ENCODE peak calls at places on chromosomes 2 and 18, in four cellular contexts. K, W, T and S are unnamed samples. For H3K4me1, H3K27me3 and H3K36me3, the result is how much of the 10 kb centered on the place peaks cover.

GRCh38 chr2:45276914-45277313 is 267.7 kb upstream of the SIX2 start:
- DNase-seq in K (no peak), W (peak), T (no peak), S (no peak)

GRCh38 chr18:22841840-22842239 is 91.3 kb upstream of the RBBP8 start:
- DNase-seq in K (peak), W (no peak), T (no peak), S (no peak)

GRCh38 chr2:47632754-47633153 is 150.2 kb upstream of the MSH6 start:
- DNase-seq in K (no peak), W (no peak), T (no peak), S (no peak)

GRCh38 chr18:75223687-75224347 is 13.2 kb downstream of the TSHZ1 start:
- DNase-seq in K (no peak), W (peak), T (no peak), S (no peak)

GRCh38 chr2:205056066-205056678 is 510.9 kb downstream of the PARD3B start:
- DNase-seq in K (no peak), W (no peak), T (no peak), S (no peak)

GRCh38 chr18:77143196-77143595 is 10.6 kb upstream of the MBP start:
- DNase-seq in K (peak), W (no peak), T (no peak), S (no peak)

GRCh38 chr2:203647579-203647978 is 58.9 kb upstream of the CD28 start:
- DNase-seq in K (no peak), W (no peak), T (no peak), S (no peak)

GRCh38 chr18:60021556-60021955 is 121.8 kb downstream of the PMAIP1 start:
- DNase-seq in K (no peak), W (no peak), T (no peak), S (no peak)

GRCh38 chr18:27136208-27136535 is 48.9 kb downstream of the CHST9 start:
- DNase-seq in K (peak), W (peak), T (no peak), S (no peak)

GRCh38 chr2:162244559-162245031 is 1.4 kb upstream of the FAP start:
- DNase-seq in K (peak), W (no peak), T (peak), S (no peak)

GRCh38 chr2:216501854-216502253 is 3.2 kb downstream of the RPL37A start:
- DNase-seq in K (no peak), W (no peak), T (no peak), S (no peak)

GRCh38 chr2:163462993-163463392 is 272.8 kb downstream of the FIGN start:
- DNase-seq in K (no peak), W (no peak), T (no peak), S (no peak)

GRCh38 chr2:3099860-3100234 is 277.8 kb downstream of the EIPR1 start:
- DNase-seq in K (no peak), W (no peak), T (no peak), S (no peak)

GRCh38 chr18:2874765-2875164 is 28.0 kb downstream of the EMILIN2 start:
- DNase-seq in K (no peak), W (no peak), T (no peak), S (no peak)

GRCh38 chr2:37330669-37331068 is 6.0 kb upstream of the PRKD3 start:
- DNase-seq in K (no peak), W (no peak), T (no peak), S (no peak)

GRCh38 chr2:154591294-154591693 is 107.2 kb upstream of the KCNJ3 start:
- DNase-seq in K (no peak), W (no peak), T (no peak), S (no peak)

GRCh38 chr2:205687018-205687956 is 5.0 kb downstream of the NRP2 start:
- DNase-seq in K (no peak), W (no peak), T (no peak), S (no peak)

GRCh38 chr2:241817126-241817820 is 8.3 kb downstream of the NEU4 start:
- DNase-seq in K (no peak), W (no peak), T (peak), S (no peak)

GRCh38 chr2:46656640-46657039 is 177.3 kb downstream of the TMEM247 start:
- DNase-seq in K (no peak), W (no peak), T (no peak), S (no peak)

GRCh38 chr2:155315768-155316167 is 617.3 kb downstream of the KCNJ3 start:
- DNase-seq in K (no peak), W (no peak), T (no peak), S (no peak)

GRCh38 chr2:179005976-179006375 is 44.0 kb downstream of the CCDC141 start:
- DNase-seq in K (no peak), W (no peak), T (no peak), S (no peak)

GRCh38 chr2:120685403-120686297 is 50.0 kb upstream of the GLI2 start:
- DNase-seq in K (no peak), W (no peak), T (no peak), S (no peak)

GRCh38 chr2:3127710-3128109 is 249.9 kb downstream of the EIPR1 start:
- DNase-seq in K (no peak), W (no peak), T (no peak), S (no peak)

GRCh38 chr2:68121873-68122679 is 35.6 kb upstream of the PNO1 start:
- DNase-seq in K (peak), W (peak), T (peak), S (peak)

GRCh38 chr18:62912885-62913284 is 197.5 kb downstream of the PHLPP1 start:
- DNase-seq in K (no peak), W (no peak), T (no peak), S (no peak)

GRCh38 chr2:29212009-29212408 is 96.8 kb downstream of the CLIP4 start:
- DNase-seq in K (no peak), W (peak), T (no peak), S (no peak)

GRCh38 chr18:79956276-79956675 is 4.8 kb upstream of the SLC66A2 start:
- DNase-seq in K (no peak), W (no peak), T (no peak), S (no peak)

GRCh38 chr18:79590191-79591039 is 89.2 kb upstream of the CTDP1 start:
- DNase-seq in K (no peak), W (no peak), T (no peak), S (no peak)

GRCh38 chr18:80176334-80177080 is 67.4 kb downstream of the ADNP2 start:
- DNase-seq in K (no peak), W (peak), T (no peak), S (no peak)

GRCh38 chr2:160918909-160919503 is 241.2 kb upstream of the TANK start:
- DNase-seq in K (no peak), W (peak), T (peak), S (peak)

GRCh38 chr2:166333809-166334208 is 41.9 kb downstream of the SCN9A start:
- DNase-seq in K (no peak), W (no peak), T (no peak), S (no peak)

GRCh38 chr2:28338046-28338753 is 54.5 kb upstream of the FOSL2 start:
- DNase-seq in K (peak), W (no peak), T (peak), S (no peak)

GRCh38 chr2:182103531-182103930 is 117.9 kb downstream of the PPP1R1C start:
- DNase-seq in K (no peak), W (no peak), T (no peak), S (no peak)

GRCh38 chr2:132901661-132902060 is 231.7 kb upstream of the LYPD1 start:
- DNase-seq in K (no peak), W (no peak), T (no peak), S (no peak)

GRCh38 chr2:40937284-40937683 is 485.4 kb upstream of the SLC8A1 start:
- DNase-seq in K (no peak), W (no peak), T (no peak), S (no peak)

GRCh38 chr2:196291418-196291817 is 120.0 kb upstream of the STK17B start:
- DNase-seq in K (no peak), W (no peak), T (no peak), S (no peak)

GRCh38 chr2:12035956-12036639 is 289.7 kb downstream of the LPIN1 start:
- DNase-seq in K (no peak), W (no peak), T (no peak), S (no peak)
- H3K4me1 ChIP-seq in K (under half), W (under half), T (under half), S (under half)

GRCh38 chr2:142723236-142723635 is 154.2 kb upstream of the KYNU start:
- DNase-seq in K (no peak), W (no peak), T (no peak), S (no peak)

GRCh38 chr2:142722569-142722968 is 154.9 kb upstream of the KYNU start:
- DNase-seq in K (no peak), W (no peak), T (no peak), S (no peak)

GRCh38 chr2:142725386-142725785 is 152.1 kb upstream of the KYNU start:
- DNase-seq in K (no peak), W (no peak), T (no peak), S (no peak)

GRCh38 chr2:142724186-142724585 is 153.3 kb upstream of the KYNU start:
- DNase-seq in K (no peak), W (no peak), T (no peak), S (no peak)

DNA sequence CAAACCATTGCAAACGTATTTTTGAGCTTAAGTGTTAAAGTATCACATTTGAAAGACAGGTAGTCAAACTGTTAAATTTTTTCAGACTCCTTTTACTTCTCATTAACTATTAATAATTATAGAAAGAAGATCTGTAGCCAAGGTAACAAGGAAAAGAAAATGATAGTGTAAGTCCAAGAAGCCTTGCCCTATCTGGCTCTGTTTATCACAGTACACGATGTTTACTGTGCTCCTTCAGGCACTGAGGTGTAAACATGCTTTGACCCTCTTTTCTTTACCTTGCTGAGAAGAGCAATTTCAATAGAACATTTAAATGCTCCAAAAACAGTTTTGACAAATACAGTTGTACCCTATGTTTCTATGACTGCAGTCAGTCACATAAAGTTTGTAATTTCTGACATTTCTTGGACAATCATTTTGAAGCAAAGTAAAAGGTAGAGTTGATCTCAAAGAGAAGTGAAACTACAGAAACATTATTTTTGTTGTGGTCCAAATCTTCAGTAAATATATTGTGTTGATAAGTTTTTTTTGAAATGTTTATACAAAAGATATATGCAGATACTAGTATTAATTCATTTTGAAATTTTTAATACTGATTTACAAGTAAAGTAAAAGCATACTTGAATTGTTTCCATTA is 152.6 kb upstream of the KYNU start:
- DNase-seq in K (no peak), W (no peak), T (no peak), S (no peak)
- H3K27me3 ChIP-seq in K (under half), W (under half), T (under half), S (under half)

GRCh38 chr2:55018619-55019018 is 31.6 kb downstream of the RTN4 start:
- DNase-seq in K (no peak), W (no peak), T (no peak), S (no peak)
- H3K36me3 ChIP-seq in K (under half), W (under half), T (under half), S (under half)

DNA sequence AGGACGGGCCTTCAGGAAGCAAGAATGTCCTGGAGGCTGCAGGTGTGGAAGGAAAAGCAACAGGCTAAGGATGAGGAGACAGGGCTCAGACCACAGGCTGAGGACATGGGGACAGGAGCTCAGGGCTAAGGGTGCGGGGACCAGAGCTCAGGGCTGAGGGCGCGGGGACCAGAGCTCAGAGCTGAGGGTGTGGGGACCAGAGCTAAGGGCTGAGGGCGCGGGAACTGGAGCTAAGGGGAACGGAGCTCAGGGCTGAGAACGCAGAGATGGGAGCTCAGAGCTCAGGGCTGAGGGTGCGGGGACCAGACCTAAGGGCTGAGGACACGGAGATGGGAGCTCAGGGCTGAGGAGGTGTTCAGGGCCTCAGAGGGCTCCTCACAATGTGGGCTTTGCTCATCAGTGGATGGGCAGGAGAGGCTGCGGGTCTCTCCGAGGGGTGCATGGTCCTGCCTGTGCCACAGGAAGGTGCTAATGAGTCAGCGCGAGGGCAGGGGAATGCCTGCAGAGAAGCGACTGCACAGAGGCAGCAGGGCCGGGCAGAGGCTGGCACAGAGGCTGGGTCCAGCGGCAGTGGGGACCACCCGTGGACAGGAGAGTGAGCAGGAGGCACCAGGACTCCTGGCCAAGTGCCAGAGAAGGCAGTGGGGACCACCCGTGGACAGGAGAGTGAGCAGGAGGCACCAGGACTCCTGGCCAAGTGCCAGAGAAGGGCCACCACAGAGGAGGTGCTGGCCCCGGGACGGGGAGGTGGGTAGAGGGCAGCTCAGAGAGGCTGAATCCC is 271.7 kb downstream of the TWIST2 start:
- DNase-seq in K (no peak), W (no peak), T (no peak), S (no peak)
- H3K4me1 ChIP-seq in K (under half), W (under half), T (under half), S (under half)

GRCh38 chr2:69147841-69148533 is 135.0 kb downstream of the ANTXR1 start:
- DNase-seq in K (no peak), W (no peak), T (no peak), S (no peak)
- H3K27me3 ChIP-seq in K (under half), W (under half), T (under half), S (under half)

DNA sequence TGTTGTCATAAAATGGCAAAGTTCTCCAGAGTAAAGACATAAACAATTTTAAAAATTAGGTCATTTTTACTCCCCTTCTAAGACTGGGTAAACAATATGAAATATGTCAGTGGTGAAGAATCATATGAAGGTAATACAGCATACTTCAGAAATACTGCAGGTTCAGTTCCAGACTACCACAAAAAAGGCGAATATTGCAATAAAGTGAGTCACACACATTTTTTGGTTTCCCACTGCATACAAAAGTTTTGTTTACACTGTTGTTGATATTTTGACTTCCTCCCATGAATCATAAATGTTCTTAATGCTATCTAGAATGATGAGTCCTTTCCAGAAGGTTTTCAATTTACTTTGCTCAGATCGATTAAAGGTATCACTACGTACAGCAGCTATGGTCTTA is 73.5 kb downstream of the SMC6 start:
- DNase-seq in K (no peak), W (no peak), T (no peak), S (no peak)
- H3K36me3 ChIP-seq in K (under half), W (under half), T (under half), S (under half)

GRCh38 chr2:237279012-237279768 is 134.8 kb downstream of the COL6A3 start:
- DNase-seq in K (no peak), W (no peak), T (no peak), S (no peak)

GRCh38 chr2:237280937-237281336 is 133.0 kb downstream of the COL6A3 start:
- DNase-seq in K (no peak), W (no peak), T (no peak), S (no peak)

GRCh38 chr2:237280235-237280634 is 133.7 kb downstream of the COL6A3 start:
- DNase-seq in K (no peak), W (no peak), T (no peak), S (no peak)

GRCh38 chr2:237277151-237277550 is 136.8 kb downstream of the COL6A3 start:
- DNase-seq in K (no peak), W (no peak), T (no peak), S (no peak)

DNA sequence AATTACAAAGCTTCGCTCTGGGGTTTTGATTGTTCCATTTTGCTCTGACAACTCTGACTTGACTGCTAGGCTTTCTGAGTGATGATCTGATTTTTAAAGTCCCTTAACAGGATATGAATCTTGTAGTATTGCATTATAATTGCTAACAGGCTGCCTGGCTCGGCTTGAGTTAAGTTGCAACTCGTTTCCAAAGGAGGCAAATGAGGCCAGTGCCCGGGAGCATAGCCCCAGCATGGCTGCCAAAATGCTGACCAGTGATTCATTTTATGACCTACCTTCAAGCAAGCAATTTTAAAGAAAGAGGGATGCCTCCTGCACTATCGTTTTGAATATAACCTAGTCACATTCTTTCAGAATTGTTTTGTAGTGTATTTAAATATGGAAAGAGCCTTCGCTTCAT is 135.4 kb downstream of the COL6A3 start:
- DNase-seq in K (no peak), W (no peak), T (peak), S (no peak)
- H3K4me1 ChIP-seq in K (under half), W (under half), T (under half), S (under half)

GRCh38 chr2:137047369-137047768 is 282.0 kb downstream of the THSD7B start:
- DNase-seq in K (no peak), W (no peak), T (no peak), S (no peak)
- H3K27me3 ChIP-seq in K (under half), W (under half), T (under half), S (under half)

GRCh38 chr2:235055891-235056516 is 104.2 kb downstream of the SH3BP4 start:
- DNase-seq in K (no peak), W (peak), T (no peak), S (no peak)

GRCh38 chr2:235054497-235054896 is 102.7 kb downstream of the SH3BP4 start:
- DNase-seq in K (no peak), W (no peak), T (no peak), S (no peak)

GRCh38 chr2:235053649-235054048 is 101.8 kb downstream of the SH3BP4 start:
- DNase-seq in K (no peak), W (no peak), T (no peak), S (no peak)

GRCh38 chr2:235056768-235057167 is 105.0 kb downstream of the SH3BP4 start:
- DNase-seq in K (no peak), W (no peak), T (no peak), S (no peak)

DNA sequence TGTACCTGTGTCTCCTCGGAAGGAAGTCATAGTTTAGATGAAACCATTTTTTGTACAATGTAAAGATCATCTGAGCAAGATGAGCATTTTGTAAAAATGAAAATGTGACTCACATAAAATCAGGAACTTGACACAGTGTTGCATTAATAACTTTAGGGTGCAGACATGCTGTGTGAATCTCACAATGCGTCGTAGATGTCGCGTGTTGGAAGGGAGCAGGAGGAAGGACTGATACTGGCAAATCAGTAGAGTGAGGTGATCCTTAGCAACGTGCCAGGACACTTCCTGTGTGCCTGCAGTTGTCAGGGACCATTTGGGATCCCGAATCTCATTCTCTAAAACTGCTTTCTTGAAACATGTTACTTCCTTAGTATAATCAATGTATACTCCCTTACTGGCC is 103.1 kb downstream of the SH3BP4 start:
- DNase-seq in K (no peak), W (no peak), T (no peak), S (no peak)
- H3K36me3 ChIP-seq in K (under half), W (under half), T (under half), S (under half)